ENCODE peak calls at places on chromosomes 12 and 14, in four cellular contexts. H, R, P and K are unnamed samples. For H3K4me1, the result is how much of the 10 kb centered on the place peaks cover.

GRCh38 chr14:89231426-89232113 is 185.5 kb downstream of the FOXN3 start:
- DNase-seq in P (no peak), H (no peak), R (no peak), K (no peak)

GRCh38 chr12:129934977-129935376 is 31.2 kb upstream of the TMEM132D start:
- DNase-seq in H (no peak), P (no peak), R (no peak), K (no peak)

GRCh38 chr12:19186722-19187661 is 57.5 kb downstream of the PLEKHA5 start:
- DNase-seq in H (no peak), P (no peak), R (no peak), K (peak)

GRCh38 chr14:81562818-81563217 is 29.2 kb upstream of the SEL1L start:
- DNase-seq in R (no peak), H (no peak), P (no peak), K (no peak)

GRCh38 chr14:64736271-64737131 is 32.3 kb downstream of the PLEKHG3 start:
- DNase-seq in P (no peak), R (peak), H (no peak), K (no peak)

GRCh38 chr12:131897875-131898274 is 3.5 kb downstream of the ULK1 start:
- DNase-seq in H (no peak), P (no peak), R (no peak), K (no peak)

GRCh38 chr12:85627584-85627983 is 208.6 kb downstream of the RASSF9 start:
- DNase-seq in H (no peak), P (no peak), R (no peak), K (no peak)

GRCh38 chr12:18824287-18824686 is 86.4 kb downstream of the CAPZA3 start:
- DNase-seq in H (no peak), P (no peak), R (no peak), K (no peak)

GRCh38 chr12:120759591-120760348 is 34.1 kb downstream of the ACADS start:
- DNase-seq in H (no peak), P (no peak), R (no peak), K (no peak)

GRCh38 chr12:113299619-113300237 is 35.2 kb downstream of the SLC8B1 start:
- DNase-seq in H (no peak), R (peak), P (peak), K (no peak)

GRCh38 chr14:73553845-73554244 is 4.9 kb downstream of the HEATR4 start:
- DNase-seq in P (no peak), R (no peak), H (no peak), K (no peak)

GRCh38 chr12:87660987-87661769 is 368.0 kb downstream of the C12orf50 start:
- DNase-seq in P (no peak), R (no peak), H (no peak), K (no peak)

GRCh38 chr14:39665084-39665483 is 232.9 kb upstream of the FBXO33 start:
- DNase-seq in P (no peak), R (no peak), H (no peak), K (no peak)

GRCh38 chr12:113186033-113186365 is 478 bp downstream of the RITA1 start:
- DNase-seq in P (no peak), R (no peak), H (no peak), K (no peak)

GRCh38 chr12:120529641-120530314 is 820 bp upstream of the COQ5 start:
- DNase-seq in H (no peak), R (no peak), P (no peak), K (no peak)

GRCh38 chr12:106126441-106127288 is 12.1 kb downstream of the NUAK1 start:
- DNase-seq in P (peak), R (no peak), H (no peak), K (no peak)
- H3K4me1 ChIP-seq in P (under half), R (under half), H (under half), K (under half)

DNA sequence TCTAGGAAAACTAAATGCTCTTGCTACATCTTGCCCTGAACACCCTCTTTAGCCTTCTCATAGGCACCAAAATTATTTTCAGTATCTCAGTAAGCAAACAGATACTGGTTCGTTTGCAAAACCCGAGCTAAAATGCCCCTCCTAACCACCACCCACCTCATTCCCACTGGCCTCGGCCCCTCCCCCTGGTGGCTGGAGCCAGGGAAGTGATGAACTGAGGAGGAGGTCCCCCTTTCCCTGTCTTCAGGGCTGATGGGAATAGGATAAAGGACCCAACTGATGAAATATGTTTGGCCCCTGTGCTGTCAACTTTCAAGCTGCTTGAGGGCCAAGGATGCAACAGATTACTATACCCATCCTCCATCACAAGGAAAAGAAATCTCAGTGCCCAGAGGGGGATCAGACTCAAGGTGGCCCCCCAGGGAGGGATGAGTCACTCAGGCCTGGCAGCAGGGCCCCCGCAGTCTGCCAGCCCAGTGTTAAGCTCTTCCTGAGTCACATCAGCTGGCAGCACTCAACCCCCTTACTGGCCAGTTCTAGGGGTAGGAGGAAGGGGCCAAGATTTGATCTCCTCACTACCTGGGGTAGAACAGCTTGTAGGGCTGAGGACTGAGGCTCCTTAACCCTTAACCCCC is 1.7 kb downstream of the ANKRD52 start:
- DNase-seq in P (no peak), R (peak), H (no peak), K (no peak)
- H3K4me3 ChIP-seq in P (no peak), R (peak), H (peak), K (peak)

DNA sequence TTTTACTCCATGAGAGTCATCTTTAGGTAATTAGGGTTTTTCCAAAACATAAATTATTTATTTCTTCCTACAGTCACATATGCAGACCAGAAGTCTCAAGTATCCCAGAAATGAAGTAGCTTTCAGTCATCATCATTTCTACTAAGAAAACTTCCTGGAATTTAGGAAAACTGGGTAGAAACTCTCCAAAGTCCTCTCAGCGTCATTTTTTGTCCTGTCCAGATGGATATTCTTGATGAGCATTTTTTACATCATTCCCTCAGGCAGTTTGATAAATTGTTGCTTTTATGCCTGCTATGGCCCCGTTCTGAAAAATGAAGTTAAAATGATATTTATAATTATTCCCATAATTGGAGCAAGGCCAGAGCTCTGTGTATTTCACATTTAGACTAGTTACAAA is 93.9 kb upstream of the DCN start:
- DNase-seq in P (no peak), H (no peak), R (no peak), K (no peak)
- H3K4me1 ChIP-seq in P (under half), H (under half), R (under half), K (under half)

DNA sequence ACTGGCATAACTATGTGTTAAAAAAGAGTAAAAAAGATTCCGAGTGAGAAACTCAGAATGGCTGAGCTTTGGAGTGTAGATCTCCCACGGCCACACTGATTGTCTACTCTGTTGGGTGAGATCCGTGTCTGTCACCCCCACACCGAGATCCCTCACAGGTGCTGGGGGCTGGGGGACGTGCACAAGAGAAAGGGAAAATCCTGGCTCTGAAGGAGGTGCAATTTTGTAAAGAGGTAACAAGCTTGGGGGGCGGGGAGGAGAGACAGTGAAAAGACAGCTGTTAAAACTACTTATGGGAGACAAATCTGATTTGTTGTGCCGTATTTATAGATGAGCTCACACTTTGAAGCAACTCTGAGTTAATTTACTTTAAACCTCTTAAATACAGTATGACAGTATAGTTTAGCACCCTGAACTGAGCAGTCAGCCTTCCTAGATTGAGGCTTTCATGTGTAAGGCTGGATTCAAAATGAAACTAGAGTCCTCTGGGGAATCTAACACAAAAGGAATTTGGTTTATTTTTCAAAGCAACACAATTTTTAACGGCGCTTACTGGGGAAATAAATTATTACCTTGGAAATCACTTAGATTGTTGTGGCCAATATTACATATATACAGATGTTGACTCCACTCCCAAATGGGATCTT is 167.4 kb upstream of the RGS6 start:
- DNase-seq in R (no peak), P (no peak), H (no peak), K (no peak)
- H3K4me3 ChIP-seq in R (no peak), P (no peak), H (no peak), K (no peak)